ENCODE peak calls at places on chromosomes 7 and 10, in five cellular contexts. One of them, this sample, is unnamed.

GRCh38 chr10:5291501-5292195 is 73.1 kb upstream of the UCN3 start:
- DNase-seq in gastrocnemius medialis: peak; percentile 72
- DNase-seq in GM12865: peak; percentile 68
- DNase-seq in endodermal cell: no peak
- DNase-seq in astrocyte of the cerebellum: no peak
- DNase-seq in this sample: peak; percentile 93

GRCh38 chr7:21580073-21580521 is 37.3 kb downstream of the DNAH11 start:
- DNase-seq in gastrocnemius medialis: no peak
- DNase-seq in GM12865: peak; percentile 51
- DNase-seq in endodermal cell: no peak
- DNase-seq in astrocyte of the cerebellum: peak; percentile 60
- DNase-seq in this sample: no peak

GRCh38 chr10:28367865-28368541 is 65.1 kb upstream of the MPP7 start:
- DNase-seq in gastrocnemius medialis: no peak
- DNase-seq in GM12865: peak; percentile 72
- DNase-seq in endodermal cell: no peak
- DNase-seq in astrocyte of the cerebellum: no peak
- DNase-seq in this sample: no peak

GRCh38 chr7:1246871-1247526 is 14.3 kb downstream of the UNCX start:
- DNase-seq in gastrocnemius medialis: no peak
- DNase-seq in GM12865: no peak
- DNase-seq in endodermal cell: no peak
- DNase-seq in astrocyte of the cerebellum: no peak
- DNase-seq in this sample: no peak

GRCh38 chr7:99108615-99109014 is 35.3 kb downstream of the SMURF1 start:
- DNase-seq in gastrocnemius medialis: no peak
- DNase-seq in GM12865: no peak
- DNase-seq in endodermal cell: no peak
- DNase-seq in astrocyte of the cerebellum: no peak
- DNase-seq in this sample: no peak

GRCh38 chr7:6475433-6476186 is 27.9 kb upstream of the DAGLB start:
- DNase-seq in gastrocnemius medialis: no peak
- DNase-seq in GM12865: no peak
- DNase-seq in endodermal cell: no peak
- DNase-seq in astrocyte of the cerebellum: no peak
- DNase-seq in this sample: no peak

GRCh38 chr10:69389827-69390490 is 26.8 kb downstream of the TACR2 start:
- DNase-seq in gastrocnemius medialis: no peak
- DNase-seq in GM12865: no peak
- DNase-seq in endodermal cell: peak; percentile 90
- DNase-seq in astrocyte of the cerebellum: no peak
- DNase-seq in this sample: no peak

GRCh38 chr10:68526634-68527132 is 640 bp downstream of the SLC25A16 start:
- DNase-seq in gastrocnemius medialis: no peak
- DNase-seq in GM12865: no peak
- DNase-seq in endodermal cell: no peak
- DNase-seq in astrocyte of the cerebellum: no peak
- DNase-seq in this sample: no peak

GRCh38 chr10:117635851-117636250 is 93.3 kb downstream of the EMX2 start:
- DNase-seq in gastrocnemius medialis: no peak
- DNase-seq in GM12865: no peak
- DNase-seq in endodermal cell: no peak
- DNase-seq in astrocyte of the cerebellum: no peak
- DNase-seq in this sample: peak; percentile 83

GRCh38 chr7:70098133-70098561 is 499.9 kb downstream of the AUTS2 start:
- DNase-seq in gastrocnemius medialis: no peak
- DNase-seq in GM12865: no peak
- DNase-seq in endodermal cell: no peak
- DNase-seq in astrocyte of the cerebellum: no peak
- DNase-seq in this sample: no peak

GRCh38 chr10:13241613-13242012 is 7.4 kb upstream of the UCMA start:
- DNase-seq in gastrocnemius medialis: no peak
- DNase-seq in GM12865: no peak
- DNase-seq in endodermal cell: no peak
- DNase-seq in astrocyte of the cerebellum: no peak
- DNase-seq in this sample: no peak

GRCh38 chr10:123556736-123557135 is 109.4 kb upstream of the GPR26 start:
- DNase-seq in gastrocnemius medialis: no peak
- DNase-seq in GM12865: no peak
- DNase-seq in endodermal cell: peak; percentile 18
- DNase-seq in astrocyte of the cerebellum: no peak
- DNase-seq in this sample: peak; percentile 76

GRCh38 chr7:114082934-114083647 is 164.3 kb upstream of the PPP1R3A start:
- DNase-seq in gastrocnemius medialis: peak; percentile 32
- DNase-seq in GM12865: peak; percentile 7
- DNase-seq in endodermal cell: peak; percentile 84
- DNase-seq in astrocyte of the cerebellum: no peak
- DNase-seq in this sample: peak; percentile 86

GRCh38 chr7:73519867-73520672 is 2.0 kb downstream of the BAZ1B start:
- DNase-seq in gastrocnemius medialis: no peak
- DNase-seq in GM12865: peak; percentile 22
- DNase-seq in endodermal cell: no peak
- DNase-seq in astrocyte of the cerebellum: no peak
- DNase-seq in this sample: peak; percentile 82

GRCh38 chr10:17273403-17273802 is 45.4 kb downstream of the VIM start:
- DNase-seq in gastrocnemius medialis: no peak
- DNase-seq in GM12865: no peak
- DNase-seq in endodermal cell: peak; percentile 49
- DNase-seq in astrocyte of the cerebellum: no peak
- DNase-seq in this sample: no peak

GRCh38 chr7:139931190-139932007 is 102.3 kb downstream of the TBXAS1 start:
- DNase-seq in gastrocnemius medialis: no peak
- DNase-seq in GM12865: no peak
- DNase-seq in endodermal cell: no peak
- DNase-seq in astrocyte of the cerebellum: no peak
- DNase-seq in this sample: no peak

GRCh38 chr10:131553581-131553980 is 242.1 kb upstream of the TCERG1L start:
- DNase-seq in gastrocnemius medialis: no peak
- DNase-seq in GM12865: no peak
- DNase-seq in endodermal cell: no peak
- DNase-seq in astrocyte of the cerebellum: no peak
- DNase-seq in this sample: peak; percentile 71

GRCh38 chr7:80186721-80187120 is 52.1 kb downstream of the GNAI1 start:
- DNase-seq in gastrocnemius medialis: no peak
- DNase-seq in GM12865: no peak
- DNase-seq in endodermal cell: no peak
- DNase-seq in astrocyte of the cerebellum: no peak
- DNase-seq in this sample: no peak

GRCh38 chr10:17046989-17047388 is 82.6 kb downstream of the CUBN start:
- DNase-seq in gastrocnemius medialis: no peak
- DNase-seq in GM12865: no peak
- DNase-seq in endodermal cell: no peak
- DNase-seq in astrocyte of the cerebellum: no peak
- DNase-seq in this sample: no peak

GRCh38 chr7:100694196-100694745 is at the start of gene GIGYF1:
- DNase-seq in gastrocnemius medialis: peak; percentile 58
- DNase-seq in GM12865: peak; percentile 83
- DNase-seq in endodermal cell: peak; percentile 87
- DNase-seq in astrocyte of the cerebellum: no peak
- DNase-seq in this sample: no peak

GRCh38 chr10:12181065-12181775 is 14.5 kb downstream of the NUDT5 start:
- DNase-seq in gastrocnemius medialis: no peak
- DNase-seq in GM12865: peak; percentile 13
- DNase-seq in endodermal cell: no peak
- DNase-seq in astrocyte of the cerebellum: peak; percentile 19
- DNase-seq in this sample: no peak

GRCh38 chr10:71073451-71074175 is 138.8 kb upstream of the UNC5B start:
- DNase-seq in gastrocnemius medialis: no peak
- DNase-seq in GM12865: no peak
- DNase-seq in endodermal cell: no peak
- DNase-seq in astrocyte of the cerebellum: no peak
- DNase-seq in this sample: peak; percentile 56

GRCh38 chr7:47991741-47992311 is 12.4 kb upstream of the HUS1 start:
- DNase-seq in gastrocnemius medialis: peak; percentile 64
- DNase-seq in GM12865: peak; percentile 94
- DNase-seq in endodermal cell: peak; percentile 96
- DNase-seq in astrocyte of the cerebellum: peak; percentile 36
- DNase-seq in this sample: peak; percentile 98

GRCh38 chr10:62183857-62184805 is 84.5 kb downstream of the RTKN2 start:
- DNase-seq in gastrocnemius medialis: no peak
- DNase-seq in GM12865: no peak
- DNase-seq in endodermal cell: no peak
- DNase-seq in astrocyte of the cerebellum: no peak
- DNase-seq in this sample: no peak

GRCh38 chr10:62182595-62182994 is 86.0 kb downstream of the RTKN2 start:
- DNase-seq in gastrocnemius medialis: no peak
- DNase-seq in GM12865: no peak
- DNase-seq in endodermal cell: no peak
- DNase-seq in astrocyte of the cerebellum: no peak
- DNase-seq in this sample: no peak

GRCh38 chr10:62185914-62186692 is 82.5 kb downstream of the RTKN2 start:
- DNase-seq in gastrocnemius medialis: no peak
- DNase-seq in GM12865: peak; percentile 21
- DNase-seq in endodermal cell: no peak
- DNase-seq in astrocyte of the cerebellum: no peak
- DNase-seq in this sample: no peak

GRCh38 chr10:62182171-62182570 is 86.5 kb downstream of the RTKN2 start:
- DNase-seq in gastrocnemius medialis: no peak
- DNase-seq in GM12865: no peak
- DNase-seq in endodermal cell: no peak
- DNase-seq in astrocyte of the cerebellum: no peak
- DNase-seq in this sample: no peak

GRCh38 chr10:62183442-62183841 is 85.2 kb downstream of the RTKN2 start:
- DNase-seq in gastrocnemius medialis: no peak
- DNase-seq in GM12865: peak; percentile 82
- DNase-seq in endodermal cell: no peak
- DNase-seq in astrocyte of the cerebellum: no peak
- DNase-seq in this sample: no peak
- H3K4me3 ChIP-seq in gastrocnemius medialis: no peak overlapping the region
- H3K4me3 ChIP-seq in GM12865: no peak overlapping the region
- H3K4me3 ChIP-seq in endodermal cell: no peak overlapping the region
- H3K4me3 ChIP-seq in astrocyte of the cerebellum: no peak overlapping the region
- H3K4me3 ChIP-seq in this sample: no peak overlapping the region

DNA sequence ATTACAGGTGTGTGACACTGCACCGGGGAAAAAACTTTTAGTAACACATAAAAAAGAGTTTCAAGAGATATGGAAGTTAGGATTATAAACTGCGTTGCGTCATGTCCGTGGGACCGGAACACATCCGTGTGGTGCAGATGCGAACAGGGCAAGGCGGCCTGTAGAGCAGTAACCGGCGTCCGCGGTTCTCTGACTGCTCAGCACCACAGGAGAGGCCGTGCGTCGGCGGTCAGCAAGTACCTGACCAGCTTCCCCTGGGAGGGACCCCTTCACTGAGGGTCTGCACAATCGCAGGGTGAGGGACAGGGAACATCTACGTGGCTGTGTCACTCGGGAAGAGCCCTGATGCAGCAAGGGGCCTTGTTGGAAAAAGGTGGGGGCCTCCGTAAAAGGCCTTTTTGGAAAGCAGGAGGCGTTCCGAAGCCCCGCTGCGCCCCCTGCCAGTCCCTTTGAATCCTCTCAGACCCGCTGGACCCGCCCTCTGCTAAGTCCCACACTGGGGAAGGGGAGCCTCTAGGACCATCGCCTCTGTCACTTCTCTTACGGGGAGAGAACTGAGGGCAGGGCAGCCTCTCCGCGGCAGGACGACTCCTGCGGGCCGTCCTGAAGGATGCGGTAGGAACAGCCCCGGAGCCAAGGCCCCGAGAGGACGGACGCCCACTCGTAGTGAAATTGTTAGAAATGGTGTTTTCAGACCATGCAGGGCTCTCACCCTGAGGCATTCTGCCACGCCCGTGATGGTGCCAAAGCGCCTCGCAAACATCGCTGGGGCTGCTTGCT is 771.6 kb upstream of the COBL start:
- DNase-seq in gastrocnemius medialis: no peak
- DNase-seq in GM12865: no peak
- DNase-seq in endodermal cell: peak; percentile 93
- DNase-seq in astrocyte of the cerebellum: no peak
- DNase-seq in this sample: no peak
- TF ChIP-seq CTCF in gastrocnemius medialis: no peak
- TF ChIP-seq CTCF in GM12865: no peak
- TF ChIP-seq CTCF in endodermal cell: peak; percentile 63
- TF ChIP-seq CTCF in astrocyte of the cerebellum: peak; percentile 39
- TF ChIP-seq CTCF in this sample: no peak

GRCh38 chr7:128915271-128915819 is 4.8 kb upstream of the KCP start:
- DNase-seq in gastrocnemius medialis: no peak
- DNase-seq in GM12865: no peak
- DNase-seq in endodermal cell: peak; percentile 53
- DNase-seq in astrocyte of the cerebellum: no peak
- DNase-seq in this sample: no peak
- H3K4me3 ChIP-seq in gastrocnemius medialis: no peak overlapping the region
- H3K4me3 ChIP-seq in GM12865: peak overlapping the region; percentile 10
- H3K4me3 ChIP-seq in endodermal cell: no peak overlapping the region
- H3K4me3 ChIP-seq in astrocyte of the cerebellum: no peak overlapping the region
- H3K4me3 ChIP-seq in this sample: no peak overlapping the region

DNA sequence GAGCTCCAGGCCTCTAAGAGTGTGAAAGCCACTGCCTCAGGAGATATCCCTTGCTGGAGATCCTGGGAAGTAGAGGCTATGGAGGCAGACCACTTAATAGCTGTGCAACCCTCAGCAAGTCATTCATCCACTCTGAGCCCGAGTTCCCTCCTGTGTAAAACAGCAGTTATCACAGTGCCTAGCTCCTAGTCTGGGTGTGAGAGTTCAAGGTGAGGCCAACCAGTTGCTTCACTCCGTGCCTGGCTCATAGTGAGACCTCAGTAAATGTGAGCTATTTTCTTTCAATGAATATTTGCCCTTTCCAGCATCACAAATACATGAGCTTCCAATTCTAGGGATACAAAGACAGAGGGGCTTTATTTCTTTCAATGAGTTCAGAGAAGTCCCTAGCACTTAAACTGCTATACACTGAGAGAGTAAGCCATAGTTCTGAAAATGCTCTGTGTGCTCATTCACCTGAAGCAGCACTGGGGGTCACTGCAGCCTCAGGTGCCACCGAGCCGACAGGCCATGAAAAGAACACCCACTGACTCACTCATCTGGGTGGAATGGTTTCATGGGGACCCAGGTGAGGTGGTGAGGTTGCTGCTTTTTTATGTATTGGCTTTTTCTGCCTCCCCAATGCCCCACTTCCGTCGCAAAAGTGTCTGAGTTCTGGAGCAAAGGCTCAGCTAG is 259.8 kb downstream of the KCNMA1 start:
- DNase-seq in gastrocnemius medialis: no peak
- DNase-seq in GM12865: no peak
- DNase-seq in endodermal cell: peak; percentile 69
- DNase-seq in astrocyte of the cerebellum: no peak
- DNase-seq in this sample: no peak
- TF ChIP-seq CTCF in gastrocnemius medialis: no peak
- TF ChIP-seq CTCF in GM12865: no peak
- TF ChIP-seq CTCF in endodermal cell: peak; percentile 70
- TF ChIP-seq CTCF in astrocyte of the cerebellum: no peak
- TF ChIP-seq CTCF in this sample: no peak

GRCh38 chr10:133309720-133310398 is 1.1 kb downstream of the ZNF511 start:
- DNase-seq in gastrocnemius medialis: no peak
- DNase-seq in GM12865: no peak
- DNase-seq in endodermal cell: no peak
- DNase-seq in astrocyte of the cerebellum: no peak
- DNase-seq in this sample: no peak
- H3K4me3 ChIP-seq in gastrocnemius medialis: no peak overlapping the region
- H3K4me3 ChIP-seq in GM12865: no peak overlapping the region
- H3K4me3 ChIP-seq in endodermal cell: no peak overlapping the region
- H3K4me3 ChIP-seq in astrocyte of the cerebellum: no peak overlapping the region
- H3K4me3 ChIP-seq in this sample: no peak overlapping the region